ENCODE peak calls at places on chromosomes 2 and 18, in four cellular contexts. One of them, this sample, is unnamed.

GRCh38 chr2:101517753-101518152 is 42.8 kb upstream of the RFX8 start:
- DNase-seq in BJ: peak
- DNase-seq in activated T-helper 9 cell treated with anti-CD3 and anti-CD28 coated beads, Interleukin-2, amount 50 U/mL, for 16 hours: no peak
- DNase-seq in amniotic stem cell: no peak
- DNase-seq in this sample: no peak

GRCh38 chr2:219736196-219736595 is 108.8 kb downstream of the SLC4A3 start:
- DNase-seq in BJ: peak
- DNase-seq in activated T-helper 9 cell treated with anti-CD3 and anti-CD28 coated beads, Interleukin-2, amount 50 U/mL, for 16 hours: no peak
- DNase-seq in amniotic stem cell: peak
- DNase-seq in this sample: no peak

GRCh38 chr2:36858551-36859365 is 107.6 kb downstream of the STRN start:
- DNase-seq in BJ: no peak
- DNase-seq in activated T-helper 9 cell treated with anti-CD3 and anti-CD28 coated beads, Interleukin-2, amount 50 U/mL, for 16 hours: no peak
- DNase-seq in amniotic stem cell: no peak
- DNase-seq in this sample: no peak

GRCh38 chr2:200747668-200748618 is 63.8 kb upstream of the BZW1 start:
- DNase-seq in BJ: peak
- DNase-seq in activated T-helper 9 cell treated with anti-CD3 and anti-CD28 coated beads, Interleukin-2, amount 50 U/mL, for 16 hours: no peak
- DNase-seq in amniotic stem cell: peak
- DNase-seq in this sample: no peak

GRCh38 chr2:241728627-241729026 is 5.8 kb upstream of the D2HGDH start:
- DNase-seq in BJ: no peak
- DNase-seq in activated T-helper 9 cell treated with anti-CD3 and anti-CD28 coated beads, Interleukin-2, amount 50 U/mL, for 16 hours: no peak
- DNase-seq in amniotic stem cell: no peak
- DNase-seq in this sample: no peak

GRCh38 chr2:171615071-171615470 is 72.2 kb upstream of the DYNC1I2 start:
- DNase-seq in BJ: no peak
- DNase-seq in activated T-helper 9 cell treated with anti-CD3 and anti-CD28 coated beads, Interleukin-2, amount 50 U/mL, for 16 hours: no peak
- DNase-seq in amniotic stem cell: no peak
- DNase-seq in this sample: no peak

GRCh38 chr2:44200759-44201158 is 32.1 kb downstream of the PPM1B start:
- DNase-seq in BJ: no peak
- DNase-seq in activated T-helper 9 cell treated with anti-CD3 and anti-CD28 coated beads, Interleukin-2, amount 50 U/mL, for 16 hours: no peak
- DNase-seq in amniotic stem cell: no peak
- DNase-seq in this sample: no peak

GRCh38 chr2:168336786-168337388 is 89.5 kb upstream of the STK39 start:
- DNase-seq in BJ: no peak
- DNase-seq in activated T-helper 9 cell treated with anti-CD3 and anti-CD28 coated beads, Interleukin-2, amount 50 U/mL, for 16 hours: peak
- DNase-seq in amniotic stem cell: no peak
- DNase-seq in this sample: no peak

GRCh38 chr2:4221434-4221833 is 518.1 kb downstream of the DCDC2C start:
- DNase-seq in BJ: no peak
- DNase-seq in activated T-helper 9 cell treated with anti-CD3 and anti-CD28 coated beads, Interleukin-2, amount 50 U/mL, for 16 hours: no peak
- DNase-seq in amniotic stem cell: no peak
- DNase-seq in this sample: no peak

GRCh38 chr18:51491678-51492372 is 294.3 kb upstream of the MEX3C start:
- DNase-seq in BJ: no peak
- DNase-seq in activated T-helper 9 cell treated with anti-CD3 and anti-CD28 coated beads, Interleukin-2, amount 50 U/mL, for 16 hours: no peak
- DNase-seq in amniotic stem cell: no peak
- DNase-seq in this sample: no peak

GRCh38 chr18:833197-833596 is 21.2 kb upstream of the YES1 start:
- DNase-seq in BJ: no peak
- DNase-seq in activated T-helper 9 cell treated with anti-CD3 and anti-CD28 coated beads, Interleukin-2, amount 50 U/mL, for 16 hours: no peak
- DNase-seq in amniotic stem cell: no peak
- DNase-seq in this sample: no peak

GRCh38 chr2:151042938-151043337 is 218.7 kb downstream of the RBM43 start:
- DNase-seq in BJ: no peak
- DNase-seq in activated T-helper 9 cell treated with anti-CD3 and anti-CD28 coated beads, Interleukin-2, amount 50 U/mL, for 16 hours: no peak
- DNase-seq in amniotic stem cell: no peak
- DNase-seq in this sample: no peak

GRCh38 chr2:37683926-37684780 is 12.7 kb upstream of the CDC42EP3 start:
- DNase-seq in BJ: no peak
- DNase-seq in activated T-helper 9 cell treated with anti-CD3 and anti-CD28 coated beads, Interleukin-2, amount 50 U/mL, for 16 hours: no peak
- DNase-seq in amniotic stem cell: no peak
- DNase-seq in this sample: no peak

GRCh38 chr2:235366847-235367246 is 127.0 kb upstream of the AGAP1 start:
- DNase-seq in BJ: no peak
- DNase-seq in activated T-helper 9 cell treated with anti-CD3 and anti-CD28 coated beads, Interleukin-2, amount 50 U/mL, for 16 hours: no peak
- DNase-seq in amniotic stem cell: no peak
- DNase-seq in this sample: no peak

GRCh38 chr18:73355076-73355475 is 487.3 kb upstream of the NETO1 start:
- DNase-seq in BJ: no peak
- DNase-seq in activated T-helper 9 cell treated with anti-CD3 and anti-CD28 coated beads, Interleukin-2, amount 50 U/mL, for 16 hours: no peak
- DNase-seq in amniotic stem cell: no peak
- DNase-seq in this sample: no peak

GRCh38 chr2:26901326-26902183 is 53.6 kb downstream of the DPYSL5 start:
- DNase-seq in BJ: no peak
- DNase-seq in activated T-helper 9 cell treated with anti-CD3 and anti-CD28 coated beads, Interleukin-2, amount 50 U/mL, for 16 hours: no peak
- DNase-seq in amniotic stem cell: no peak
- DNase-seq in this sample: no peak

GRCh38 chr18:77101410-77102245 is 31.0 kb downstream of the MBP start:
- DNase-seq in BJ: peak
- DNase-seq in activated T-helper 9 cell treated with anti-CD3 and anti-CD28 coated beads, Interleukin-2, amount 50 U/mL, for 16 hours: peak
- DNase-seq in amniotic stem cell: peak
- DNase-seq in this sample: peak

GRCh38 chr2:179440642-179441251 is 176.1 kb upstream of the SESTD1 start:
- DNase-seq in BJ: no peak
- DNase-seq in activated T-helper 9 cell treated with anti-CD3 and anti-CD28 coated beads, Interleukin-2, amount 50 U/mL, for 16 hours: no peak
- DNase-seq in amniotic stem cell: no peak
- DNase-seq in this sample: no peak

GRCh38 chr2:102502576-102502975 is 29.6 kb downstream of the SLC9A4 start:
- DNase-seq in BJ: no peak
- DNase-seq in activated T-helper 9 cell treated with anti-CD3 and anti-CD28 coated beads, Interleukin-2, amount 50 U/mL, for 16 hours: no peak
- DNase-seq in amniotic stem cell: no peak
- DNase-seq in this sample: no peak

GRCh38 chr2:46849741-46850474 is 65.7 kb downstream of the MCFD2 start:
- DNase-seq in BJ: no peak
- DNase-seq in activated T-helper 9 cell treated with anti-CD3 and anti-CD28 coated beads, Interleukin-2, amount 50 U/mL, for 16 hours: no peak
- DNase-seq in amniotic stem cell: no peak
- DNase-seq in this sample: no peak

GRCh38 chr2:20855456-20855855 is 32.6 kb upstream of the LDAH start:
- DNase-seq in BJ: no peak
- DNase-seq in activated T-helper 9 cell treated with anti-CD3 and anti-CD28 coated beads, Interleukin-2, amount 50 U/mL, for 16 hours: no peak
- DNase-seq in amniotic stem cell: no peak
- DNase-seq in this sample: no peak

GRCh38 chr18:48837676-48838075 is 113.1 kb downstream of the SMAD7 start:
- DNase-seq in BJ: no peak
- DNase-seq in activated T-helper 9 cell treated with anti-CD3 and anti-CD28 coated beads, Interleukin-2, amount 50 U/mL, for 16 hours: no peak
- DNase-seq in amniotic stem cell: no peak
- DNase-seq in this sample: no peak

GRCh38 chr2:45898819-45899218 is 247.3 kb downstream of the PRKCE start:
- DNase-seq in BJ: no peak
- DNase-seq in activated T-helper 9 cell treated with anti-CD3 and anti-CD28 coated beads, Interleukin-2, amount 50 U/mL, for 16 hours: no peak
- DNase-seq in amniotic stem cell: no peak
- DNase-seq in this sample: no peak

GRCh38 chr18:57819671-57820460 is 16.8 kb upstream of the ATP8B1 start:
- DNase-seq in BJ: no peak
- DNase-seq in activated T-helper 9 cell treated with anti-CD3 and anti-CD28 coated beads, Interleukin-2, amount 50 U/mL, for 16 hours: no peak
- DNase-seq in amniotic stem cell: peak
- DNase-seq in this sample: no peak

GRCh38 chr2:113078350-113078839 is 10.6 kb downstream of the IL1F10 start:
- DNase-seq in BJ: no peak
- DNase-seq in activated T-helper 9 cell treated with anti-CD3 and anti-CD28 coated beads, Interleukin-2, amount 50 U/mL, for 16 hours: no peak
- DNase-seq in amniotic stem cell: no peak
- DNase-seq in this sample: no peak

This sample was measured in stimulated activated effector memory CD8-positive, alpha-beta T cell treated with anti-CD3 and anti-CD28 coated beads, Interleukin-12 subunit alpha, Interleukin-12 subunit beta, amount 100 ng/mL, for 72 hours.